ENCODE peak calls at places on chromosome X, in seven cellular contexts. One of them, this sample, is unnamed.

GRCh38 chrX:40010550-40011364 is 87.0 kb downstream of the BCOR start:
- DNase-seq in endodermal cell: peak
- DNase-seq in AG04450: no peak
- DNase-seq in brain microvascular endothelial cell: no peak
- DNase-seq in CD8-positive, alpha-beta memory T cell: no peak
- DNase-seq in GM23248: no peak
- DNase-seq in CD8-positive, alpha-beta T cell: no peak
- DNase-seq in this sample: no peak

GRCh38 chrX:99001286-99001685 is 1408.8 kb downstream of the PCDH19 start:
- DNase-seq in endodermal cell: no peak
- DNase-seq in AG04450: no peak
- DNase-seq in brain microvascular endothelial cell: no peak
- DNase-seq in CD8-positive, alpha-beta memory T cell: no peak
- DNase-seq in GM23248: no peak
- DNase-seq in CD8-positive, alpha-beta T cell: no peak
- DNase-seq in this sample: no peak

GRCh38 chrX:56564921-56565861 is 1.8 kb downstream of the UBQLN2 start:
- DNase-seq in endodermal cell: no peak
- DNase-seq in AG04450: no peak
- DNase-seq in brain microvascular endothelial cell: no peak
- DNase-seq in CD8-positive, alpha-beta memory T cell: no peak
- DNase-seq in GM23248: peak
- DNase-seq in CD8-positive, alpha-beta T cell: no peak
- DNase-seq in this sample: no peak

GRCh38 chrX:10882484-10882883 is 228.6 kb upstream of the HCCS start:
- DNase-seq in endodermal cell: no peak
- DNase-seq in AG04450: no peak
- DNase-seq in brain microvascular endothelial cell: no peak
- DNase-seq in CD8-positive, alpha-beta memory T cell: no peak
- DNase-seq in GM23248: no peak
- DNase-seq in CD8-positive, alpha-beta T cell: no peak
- DNase-seq in this sample: no peak

GRCh38 chrX:115898382-115899001 is 272.1 kb upstream of the AGTR2 start:
- DNase-seq in endodermal cell: peak
- DNase-seq in AG04450: no peak
- DNase-seq in brain microvascular endothelial cell: no peak
- DNase-seq in CD8-positive, alpha-beta memory T cell: no peak
- DNase-seq in GM23248: no peak
- DNase-seq in CD8-positive, alpha-beta T cell: no peak
- DNase-seq in this sample: peak

GRCh38 chrX:153703036-153703370 is 15.3 kb downstream of the SLC6A8 start:
- DNase-seq in endodermal cell: no peak
- DNase-seq in AG04450: peak
- DNase-seq in brain microvascular endothelial cell: no peak
- DNase-seq in CD8-positive, alpha-beta memory T cell: no peak
- DNase-seq in GM23248: no peak
- DNase-seq in CD8-positive, alpha-beta T cell: no peak
- DNase-seq in this sample: peak

GRCh38 chrX:77342028-77342427 is 105.2 kb upstream of the FGF16 start:
- DNase-seq in endodermal cell: peak
- DNase-seq in AG04450: no peak
- DNase-seq in brain microvascular endothelial cell: no peak
- DNase-seq in CD8-positive, alpha-beta memory T cell: no peak
- DNase-seq in GM23248: no peak
- DNase-seq in CD8-positive, alpha-beta T cell: no peak
- DNase-seq in this sample: no peak

GRCh38 chrX:136162827-136163427 is 15.6 kb downstream of the FHL1 start:
- DNase-seq in endodermal cell: peak
- DNase-seq in AG04450: no peak
- DNase-seq in brain microvascular endothelial cell: peak
- DNase-seq in CD8-positive, alpha-beta memory T cell: no peak
- DNase-seq in GM23248: peak
- DNase-seq in CD8-positive, alpha-beta T cell: no peak
- DNase-seq in this sample: peak

GRCh38 chrX:45727761-45728160 is 527.1 kb upstream of the DIPK2B start:
- DNase-seq in endodermal cell: no peak
- DNase-seq in AG04450: no peak
- DNase-seq in brain microvascular endothelial cell: no peak
- DNase-seq in CD8-positive, alpha-beta memory T cell: no peak
- DNase-seq in GM23248: no peak
- DNase-seq in CD8-positive, alpha-beta T cell: no peak
- DNase-seq in this sample: no peak

GRCh38 chrX:118228041-118228440 is 111.4 kb upstream of the KLHL13 start:
- DNase-seq in endodermal cell: no peak
- DNase-seq in AG04450: no peak
- DNase-seq in brain microvascular endothelial cell: peak
- DNase-seq in CD8-positive, alpha-beta memory T cell: no peak
- DNase-seq in GM23248: peak
- DNase-seq in CD8-positive, alpha-beta T cell: no peak
- DNase-seq in this sample: no peak

GRCh38 chrX:151516538-151517187 is 46.8 kb upstream of the PASD1 start:
- DNase-seq in endodermal cell: no peak
- DNase-seq in AG04450: no peak
- DNase-seq in brain microvascular endothelial cell: no peak
- DNase-seq in CD8-positive, alpha-beta memory T cell: no peak
- DNase-seq in GM23248: no peak
- DNase-seq in CD8-positive, alpha-beta T cell: no peak
- DNase-seq in this sample: no peak

GRCh38 chrX:48558270-48558669 is 16.0 kb upstream of the RBM3 start:
- DNase-seq in endodermal cell: no peak
- DNase-seq in AG04450: peak
- DNase-seq in brain microvascular endothelial cell: peak
- DNase-seq in CD8-positive, alpha-beta memory T cell: no peak
- DNase-seq in GM23248: peak
- DNase-seq in CD8-positive, alpha-beta T cell: no peak
- DNase-seq in this sample: no peak

GRCh38 chrX:119809185-119809666 is 17.8 kb upstream of the RPL39 start:
- DNase-seq in endodermal cell: no peak
- DNase-seq in AG04450: no peak
- DNase-seq in brain microvascular endothelial cell: peak
- DNase-seq in CD8-positive, alpha-beta memory T cell: no peak
- DNase-seq in GM23248: peak
- DNase-seq in CD8-positive, alpha-beta T cell: no peak
- DNase-seq in this sample: no peak

GRCh38 chrX:39309721-39310152 is 508.5 kb downstream of the MID1IP1 start:
- DNase-seq in endodermal cell: no peak
- DNase-seq in AG04450: no peak
- DNase-seq in brain microvascular endothelial cell: peak
- DNase-seq in CD8-positive, alpha-beta memory T cell: no peak
- DNase-seq in GM23248: no peak
- DNase-seq in CD8-positive, alpha-beta T cell: no peak
- DNase-seq in this sample: peak

GRCh38 chrX:96987228-96987627 is 103.5 kb downstream of the RPA4 start:
- DNase-seq in endodermal cell: no peak
- DNase-seq in AG04450: no peak
- DNase-seq in brain microvascular endothelial cell: peak
- DNase-seq in CD8-positive, alpha-beta memory T cell: no peak
- DNase-seq in GM23248: peak
- DNase-seq in CD8-positive, alpha-beta T cell: no peak
- DNase-seq in this sample: no peak

GRCh38 chrX:71181558-71181909 is 36.9 kb downstream of the NLGN3 start:
- DNase-seq in endodermal cell: peak
- DNase-seq in AG04450: no peak
- DNase-seq in brain microvascular endothelial cell: no peak
- DNase-seq in CD8-positive, alpha-beta memory T cell: peak
- DNase-seq in GM23248: peak
- DNase-seq in CD8-positive, alpha-beta T cell: peak
- DNase-seq in this sample: peak

GRCh38 chrX:132442674-132443073 is 46.2 kb downstream of the MBNL3 start:
- DNase-seq in endodermal cell: no peak
- DNase-seq in AG04450: no peak
- DNase-seq in brain microvascular endothelial cell: no peak
- DNase-seq in CD8-positive, alpha-beta memory T cell: no peak
- DNase-seq in GM23248: peak
- DNase-seq in CD8-positive, alpha-beta T cell: no peak
- DNase-seq in this sample: no peak

GRCh38 chrX:38465686-38466085 is 95.7 kb upstream of the TSPAN7 start:
- DNase-seq in endodermal cell: no peak
- DNase-seq in AG04450: no peak
- DNase-seq in brain microvascular endothelial cell: no peak
- DNase-seq in CD8-positive, alpha-beta memory T cell: no peak
- DNase-seq in GM23248: no peak
- DNase-seq in CD8-positive, alpha-beta T cell: no peak
- DNase-seq in this sample: no peak

GRCh38 chrX:15471016-15471415 is 22.1 kb downstream of the PIR start:
- DNase-seq in endodermal cell: peak
- DNase-seq in AG04450: no peak
- DNase-seq in brain microvascular endothelial cell: peak
- DNase-seq in CD8-positive, alpha-beta memory T cell: peak
- DNase-seq in GM23248: peak
- DNase-seq in CD8-positive, alpha-beta T cell: peak
- DNase-seq in this sample: peak

GRCh38 chrX:152958524-152959465 is 35.1 kb downstream of the PNMA5 start:
- DNase-seq in endodermal cell: peak
- DNase-seq in AG04450: peak
- DNase-seq in brain microvascular endothelial cell: peak
- DNase-seq in CD8-positive, alpha-beta memory T cell: peak
- DNase-seq in GM23248: peak
- DNase-seq in CD8-positive, alpha-beta T cell: peak
- DNase-seq in this sample: peak

GRCh38 chrX:150643958-150644357 is 49.2 kb upstream of the MTMR1 start:
- DNase-seq in endodermal cell: no peak
- DNase-seq in AG04450: no peak
- DNase-seq in brain microvascular endothelial cell: no peak
- DNase-seq in CD8-positive, alpha-beta memory T cell: no peak
- DNase-seq in GM23248: no peak
- DNase-seq in CD8-positive, alpha-beta T cell: no peak
- DNase-seq in this sample: no peak

GRCh38 chrX:53056292-53056691 is 7.7 kb downstream of the GPR173 start:
- DNase-seq in endodermal cell: no peak
- DNase-seq in AG04450: no peak
- DNase-seq in brain microvascular endothelial cell: no peak
- DNase-seq in CD8-positive, alpha-beta memory T cell: no peak
- DNase-seq in GM23248: peak
- DNase-seq in CD8-positive, alpha-beta T cell: no peak
- DNase-seq in this sample: no peak

GRCh38 chrX:4850312-4850711 is 1136.9 kb upstream of the PRKX start:
- DNase-seq in endodermal cell: no peak
- DNase-seq in AG04450: no peak
- DNase-seq in brain microvascular endothelial cell: no peak
- DNase-seq in CD8-positive, alpha-beta memory T cell: no peak
- DNase-seq in GM23248: no peak
- DNase-seq in CD8-positive, alpha-beta T cell: no peak
- DNase-seq in this sample: no peak

GRCh38 chrX:110145854-110146253 is 142.9 kb downstream of the TMEM164 start:
- DNase-seq in endodermal cell: peak
- DNase-seq in AG04450: no peak
- DNase-seq in brain microvascular endothelial cell: peak
- DNase-seq in CD8-positive, alpha-beta memory T cell: no peak
- DNase-seq in GM23248: peak
- DNase-seq in CD8-positive, alpha-beta T cell: no peak
- DNase-seq in this sample: no peak

GRCh38 chrX:41148553-41148952 is 63.3 kb downstream of the USP9X start:
- DNase-seq in endodermal cell: no peak
- DNase-seq in AG04450: peak
- DNase-seq in brain microvascular endothelial cell: peak
- DNase-seq in CD8-positive, alpha-beta memory T cell: no peak
- DNase-seq in GM23248: peak
- DNase-seq in CD8-positive, alpha-beta T cell: no peak
- DNase-seq in this sample: no peak

GRCh38 chrX:70079870-70080269 is 17.6 kb downstream of the OTUD6A start:
- DNase-seq in endodermal cell: no peak
- DNase-seq in AG04450: no peak
- DNase-seq in brain microvascular endothelial cell: no peak
- DNase-seq in CD8-positive, alpha-beta memory T cell: no peak
- DNase-seq in GM23248: no peak
- DNase-seq in CD8-positive, alpha-beta T cell: no peak
- DNase-seq in this sample: no peak

GRCh38 chrX:4380710-4381109 is 667.3 kb upstream of the PRKX start:
- DNase-seq in endodermal cell: no peak
- DNase-seq in AG04450: no peak
- DNase-seq in brain microvascular endothelial cell: no peak
- DNase-seq in CD8-positive, alpha-beta memory T cell: no peak
- DNase-seq in GM23248: no peak
- DNase-seq in CD8-positive, alpha-beta T cell: no peak
- DNase-seq in this sample: no peak

GRCh38 chrX:46758163-46758955 is 559 bp downstream of the SLC9A7 start:
- DNase-seq in endodermal cell: no peak
- DNase-seq in AG04450: no peak
- DNase-seq in brain microvascular endothelial cell: no peak
- DNase-seq in CD8-positive, alpha-beta memory T cell: no peak
- DNase-seq in GM23248: peak
- DNase-seq in CD8-positive, alpha-beta T cell: peak
- DNase-seq in this sample: no peak

GRCh38 chrX:10208281-10208856 is 51.6 kb downstream of the CLCN4 start:
- DNase-seq in endodermal cell: no peak
- DNase-seq in AG04450: no peak
- DNase-seq in brain microvascular endothelial cell: no peak
- DNase-seq in CD8-positive, alpha-beta memory T cell: no peak
- DNase-seq in GM23248: no peak
- DNase-seq in CD8-positive, alpha-beta T cell: no peak
- DNase-seq in this sample: no peak

GRCh38 chrX:16558489-16558888 is 91.5 kb upstream of the S100G start:
- DNase-seq in endodermal cell: no peak
- DNase-seq in AG04450: no peak
- DNase-seq in brain microvascular endothelial cell: no peak
- DNase-seq in CD8-positive, alpha-beta memory T cell: no peak
- DNase-seq in GM23248: no peak
- DNase-seq in CD8-positive, alpha-beta T cell: no peak
- DNase-seq in this sample: no peak